ENCODE peak calls at places on chromosomes 16 and 17, in five cellular contexts. T is GM12865, Z is GM13976, B is endothelial cell of umbilical vein, J is prostate gland. V is an unnamed sample.

GRCh38 chr17:59632398-59632797 is 12.7 kb downstream of the CLTC start:
- DNase-seq in T (no peak), Z (no peak), B (no peak), J (no peak), V (no peak)

GRCh38 chr17:43552229-43552837 is 6.2 kb upstream of the ETV4 start:
- DNase-seq in T (no peak), Z (no peak), B (no peak), J (no peak), V (no peak)

GRCh38 chr16:53915452-53916160 is 211.7 kb downstream of the FTO start:
- DNase-seq in T (no peak), Z (no peak), B (no peak), J (no peak), V (no peak)

GRCh38 chr17:7336240-7337175 is at the start of gene ACAP1:
- DNase-seq in T (peak; percentile 88), Z (peak; percentile 87), B (no peak), J (no peak), V (peak; percentile 67)

GRCh38 chr16:12896562-12896961 is 4.8 kb upstream of the SHISA9 start:
- DNase-seq in T (peak; percentile 57), Z (peak; percentile 27), B (peak; percentile 18), J (no peak), V (no peak)

GRCh38 chr17:40290629-40291296 is 3.1 kb downstream of the CDC6 start:
- DNase-seq in T (peak; percentile 70), Z (peak; percentile 61), B (peak; percentile 79), J (peak; percentile 58), V (no peak)

GRCh38 chr17:37299257-37299985 is 76.4 kb upstream of the C17orf78 start:
- DNase-seq in T (no peak), Z (no peak), B (peak; percentile 66), J (peak; percentile 46), V (no peak)

GRCh38 chr17:17181666-17182600 is 24.2 kb downstream of the PLD6 start:
- DNase-seq in T (peak; percentile 80), Z (no peak), B (no peak), J (no peak), V (no peak)

GRCh38 chr17:27496501-27496943 is 40.3 kb downstream of the KSR1 start:
- DNase-seq in T (peak; percentile 60), Z (no peak), B (no peak), J (peak; percentile 23), V (no peak)

GRCh38 chr16:397135-397661 is at the start of gene NME4:
- DNase-seq in T (peak; percentile 58), Z (peak; percentile 74), B (peak; percentile 19), J (no peak), V (peak; percentile 41)

GRCh38 chr16:84553873-84554399 is 49.5 kb upstream of the MEAK7 start:
- DNase-seq in T (no peak), Z (no peak), B (no peak), J (no peak), V (no peak)

GRCh38 chr17:82407255-82407654 is 10.9 kb upstream of the HEXD start:
- DNase-seq in T (no peak), Z (no peak), B (no peak), J (no peak), V (no peak)

GRCh38 chr17:46758614-46759013 is 59.9 kb downstream of the WNT3 start:
- DNase-seq in T (no peak), Z (no peak), B (no peak), J (no peak), V (no peak)

GRCh38 chr16:67868290-67868689 is 4.6 kb upstream of the EDC4 start:
- DNase-seq in T (no peak), Z (no peak), B (no peak), J (no peak), V (no peak)

GRCh38 chr16:67864594-67864993 is 8.3 kb upstream of the EDC4 start:
- DNase-seq in T (no peak), Z (no peak), B (no peak), J (no peak), V (no peak)

GRCh38 chr16:67861877-67862276 is 11.0 kb upstream of the EDC4 start:
- DNase-seq in T (no peak), Z (no peak), B (no peak), J (no peak), V (no peak)

GRCh38 chr16:67862623-67863583 is 9.9 kb upstream of the EDC4 start:
- DNase-seq in T (no peak), Z (no peak), B (no peak), J (no peak), V (no peak)

DNA sequence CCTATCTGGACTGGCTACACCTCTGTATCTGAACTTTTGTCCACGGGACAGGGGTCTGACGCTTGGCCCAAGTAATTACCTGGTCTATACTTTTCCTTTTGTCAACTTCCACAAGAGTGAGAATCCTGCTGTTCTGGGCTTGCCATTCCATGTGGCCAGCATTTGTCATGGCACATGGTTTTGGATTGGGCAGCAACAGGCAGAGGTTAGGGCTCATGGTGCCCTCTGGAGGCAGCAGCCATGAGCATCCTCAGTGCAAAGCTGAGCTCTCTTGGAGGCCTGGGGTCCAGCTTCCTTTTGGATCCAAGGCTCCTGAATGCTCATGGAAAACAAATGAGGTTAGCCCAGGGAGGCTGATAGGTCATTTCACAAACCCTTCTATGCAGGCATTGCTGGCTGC is 7.5 kb upstream of the EDC4 start:
- DNase-seq in T (peak; percentile 46), Z (peak; percentile 53), B (peak; percentile 40), J (no peak), V (no peak)
- TF ChIP-seq CTCF in T (peak; percentile 27), Z (peak; percentile 50), B (peak; percentile 30), J (peak; percentile 16), V (no peak)

GRCh38 chr17:45018514-45019176 is 32.8 kb downstream of the DCAKD start:
- DNase-seq in T (peak; percentile 59), Z (peak; percentile 61), B (no peak), J (no peak), V (no peak)

GRCh38 chr17:45019177-45019711 is 32.2 kb downstream of the DCAKD start:
- DNase-seq in T (peak; percentile 52), Z (peak; percentile 80), B (peak; percentile 26), J (no peak), V (no peak)

GRCh38 chr17:45013021-45013997 is 38.1 kb downstream of the DCAKD start:
- DNase-seq in T (no peak), Z (no peak), B (no peak), J (no peak), V (no peak)

GRCh38 chr17:45016823-45017222 is 34.6 kb downstream of the DCAKD start:
- DNase-seq in T (no peak), Z (no peak), B (no peak), J (no peak), V (no peak)

GRCh38 chr17:45016237-45016636 is 35.2 kb downstream of the DCAKD start:
- DNase-seq in T (no peak), Z (no peak), B (no peak), J (no peak), V (no peak)
- TF ChIP-seq CTCF in T (no peak), Z (no peak), B (no peak), J (no peak), V (no peak)

GRCh38 chr16:24984903-24985675 is 30.1 kb downstream of the ARHGAP17 start:
- DNase-seq in T (no peak), Z (no peak), B (no peak), J (no peak), V (no peak)
- TF ChIP-seq CTCF in T (no peak), Z (no peak), B (no peak), J (no peak), V (no peak)

GRCh38 chr17:19977360-19978205 is at the start of gene AKAP10:
- DNase-seq in T (peak; percentile 95), Z (peak; percentile 97), B (peak; percentile 79), J (peak; percentile 89), V (peak; percentile 96)
- TF ChIP-seq CTCF in T (no peak), Z (no peak), B (no peak), J (no peak), V (no peak)

GRCh38 chr16:7083086-7083485 is 249.6 kb upstream of the RBFOX1 start:
- DNase-seq in T (no peak), Z (no peak), B (no peak), J (no peak), V (no peak)

GRCh38 chr16:7090628-7091115 is 242.0 kb upstream of the RBFOX1 start:
- DNase-seq in T (no peak), Z (no peak), B (no peak), J (no peak), V (no peak)

GRCh38 chr16:7085776-7086175 is 246.9 kb upstream of the RBFOX1 start:
- DNase-seq in T (no peak), Z (no peak), B (no peak), J (no peak), V (no peak)

DNA sequence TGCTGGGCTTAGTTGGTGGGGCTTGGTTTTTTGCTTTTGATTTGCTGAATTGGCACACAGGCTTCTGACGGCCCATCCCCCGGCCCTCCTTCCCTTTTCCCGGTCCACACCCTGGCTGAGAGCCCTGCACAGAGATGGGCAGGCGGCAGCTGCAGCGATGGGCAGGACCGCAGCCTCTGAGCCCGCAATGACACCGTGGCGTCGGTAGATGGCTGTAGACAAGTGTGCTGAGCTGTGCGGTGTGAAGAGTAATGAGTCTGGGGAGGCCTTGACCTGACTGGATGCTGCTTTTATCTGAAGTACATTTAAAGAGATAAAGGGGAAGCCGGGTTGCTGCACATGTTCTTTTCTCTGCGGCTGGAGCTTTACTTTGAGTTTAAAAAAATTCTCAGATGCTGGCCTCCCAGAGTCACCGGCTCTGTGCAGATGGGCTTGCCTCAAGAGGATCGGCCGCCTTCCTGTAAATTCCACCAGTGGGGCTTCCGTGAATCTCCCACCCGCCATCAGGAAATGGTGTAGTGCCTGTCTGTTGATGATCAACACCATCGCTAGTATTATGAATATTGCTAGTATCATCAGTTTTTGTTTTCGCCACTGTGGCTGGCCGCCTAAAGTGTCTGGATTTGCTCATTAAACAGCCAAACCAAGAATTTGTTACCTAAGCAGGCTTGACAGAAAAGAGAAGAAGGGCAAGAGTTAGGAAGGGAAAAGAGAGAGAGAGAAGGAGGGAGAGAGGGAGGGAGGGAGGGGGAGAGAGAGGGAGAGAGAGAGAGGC is 245.6 kb upstream of the RBFOX1 start:
- DNase-seq in T (no peak), Z (no peak), B (no peak), J (no peak), V (no peak)
- TF ChIP-seq CTCF in T (no peak), Z (no peak), B (no peak), J (no peak), V (no peak)

GRCh38 chr16:8885674-8886592 is 3.8 kb downstream of the LITAFD start:
- DNase-seq in T (no peak), Z (no peak), B (peak; percentile 48), J (no peak), V (no peak)
- TF ChIP-seq CTCF in T (no peak), Z (no peak), B (peak; percentile 15), J (no peak), V (no peak)

V was measured in activated B cell treated with CpG ODN at 0.5 μM for 24 hours.